ENCODE peak calls at places on chromosomes 3 and 15, in five cellular contexts. One of them, this sample, is unnamed.

GRCh38 chr15:70220444-70220937 is 122.8 kb upstream of the TLE3 start:
- DNase-seq in A172: no peak
- DNase-seq in T-helper 2 cell: no peak
- DNase-seq in frontal cortex: no peak
- DNase-seq in Caki2: no peak
- DNase-seq in this sample: no peak

GRCh38 chr3:172347895-172348680 is 100.2 kb downstream of the GHSR start:
- DNase-seq in A172: peak
- DNase-seq in T-helper 2 cell: no peak
- DNase-seq in frontal cortex: no peak
- DNase-seq in Caki2: peak
- DNase-seq in this sample: peak

GRCh38 chr3:15998896-15999295 is 175.6 kb upstream of the GALNT15 start:
- DNase-seq in A172: no peak
- DNase-seq in T-helper 2 cell: no peak
- DNase-seq in frontal cortex: no peak
- DNase-seq in Caki2: no peak
- DNase-seq in this sample: no peak

GRCh38 chr3:58009749-58010535 is 1.7 kb downstream of the FLNB start:
- DNase-seq in A172: peak
- DNase-seq in T-helper 2 cell: no peak
- DNase-seq in frontal cortex: no peak
- DNase-seq in Caki2: no peak
- DNase-seq in this sample: no peak

GRCh38 chr3:139630532-139630931 is 47.2 kb downstream of the NMNAT3 start:
- DNase-seq in A172: no peak
- DNase-seq in T-helper 2 cell: no peak
- DNase-seq in frontal cortex: no peak
- DNase-seq in Caki2: no peak
- DNase-seq in this sample: no peak

GRCh38 chr15:26939398-26939797 is 31.6 kb upstream of the GABRG3 start:
- DNase-seq in A172: no peak
- DNase-seq in T-helper 2 cell: no peak
- DNase-seq in frontal cortex: no peak
- DNase-seq in Caki2: no peak
- DNase-seq in this sample: no peak

GRCh38 chr15:49858076-49858475 is 237.2 kb downstream of the DTWD1 start:
- DNase-seq in A172: no peak
- DNase-seq in T-helper 2 cell: no peak
- DNase-seq in frontal cortex: no peak
- DNase-seq in Caki2: no peak
- DNase-seq in this sample: no peak

GRCh38 chr15:66912001-66912400 is 153.4 kb upstream of the SMAD3 start:
- DNase-seq in A172: no peak
- DNase-seq in T-helper 2 cell: no peak
- DNase-seq in frontal cortex: no peak
- DNase-seq in Caki2: no peak
- DNase-seq in this sample: no peak

GRCh38 chr3:79517766-79518413 is 249.9 kb downstream of the ROBO1 start:
- DNase-seq in A172: peak
- DNase-seq in T-helper 2 cell: no peak
- DNase-seq in frontal cortex: no peak
- DNase-seq in Caki2: no peak
- DNase-seq in this sample: peak

GRCh38 chr15:90184786-90185704 is 16.1 kb upstream of the SEMA4B start:
- DNase-seq in A172: peak
- DNase-seq in T-helper 2 cell: peak
- DNase-seq in frontal cortex: peak
- DNase-seq in Caki2: peak
- DNase-seq in this sample: peak

GRCh38 chr3:24229468-24230263 is 265.0 kb downstream of the THRB start:
- DNase-seq in A172: no peak
- DNase-seq in T-helper 2 cell: no peak
- DNase-seq in frontal cortex: no peak
- DNase-seq in Caki2: peak
- DNase-seq in this sample: no peak

GRCh38 chr3:38603731-38604131 is 45.8 kb downstream of the SCN5A start:
- DNase-seq in A172: no peak
- DNase-seq in T-helper 2 cell: no peak
- DNase-seq in frontal cortex: no peak
- DNase-seq in Caki2: no peak
- DNase-seq in this sample: no peak

GRCh38 chr3:38015485-38015884 is 14.0 kb downstream of the PLCD1 start:
- DNase-seq in A172: no peak
- DNase-seq in T-helper 2 cell: no peak
- DNase-seq in frontal cortex: no peak
- DNase-seq in Caki2: no peak
- DNase-seq in this sample: no peak

GRCh38 chr3:179067291-179067690 is 4.3 kb downstream of the ZMAT3 start:
- DNase-seq in A172: no peak
- DNase-seq in T-helper 2 cell: no peak
- DNase-seq in frontal cortex: no peak
- DNase-seq in Caki2: no peak
- DNase-seq in this sample: no peak

GRCh38 chr15:60316961-60317360 is 80.8 kb downstream of the ANXA2 start:
- DNase-seq in A172: no peak
- DNase-seq in T-helper 2 cell: no peak
- DNase-seq in frontal cortex: no peak
- DNase-seq in Caki2: no peak
- DNase-seq in this sample: no peak

GRCh38 chr15:71679223-71680078 is 130.9 kb upstream of the NR2E3 start:
- DNase-seq in A172: peak
- DNase-seq in T-helper 2 cell: no peak
- DNase-seq in frontal cortex: no peak
- DNase-seq in Caki2: no peak
- DNase-seq in this sample: no peak

GRCh38 chr15:42387603-42388002 is 28.3 kb downstream of the CAPN3 start:
- DNase-seq in A172: no peak
- DNase-seq in T-helper 2 cell: no peak
- DNase-seq in frontal cortex: no peak
- DNase-seq in Caki2: no peak
- DNase-seq in this sample: no peak

GRCh38 chr3:46965151-46965550 is 11.4 kb downstream of the CCDC12 start:
- DNase-seq in A172: no peak
- DNase-seq in T-helper 2 cell: no peak
- DNase-seq in frontal cortex: no peak
- DNase-seq in Caki2: no peak
- DNase-seq in this sample: no peak